ENCODE peak calls at places on chromosome 13, in six cellular contexts. Z, B, J, Y, L and I are unnamed samples.
A peak's percentile ranks its signal among the peaks of the same experiment; 100 is the strongest.

GRCh38 chr13:50645092-50645491 is 198.4 kb downstream of the DLEU7 start:
- DNase-seq in J (no peak), Y (no peak), B (no peak), Z (no peak), L (peak; percentile 81), I (no peak)

GRCh38 chr13:52348983-52349780 is 56.8 kb downstream of the THSD1 start:
- DNase-seq in J (no peak), Z (no peak), Y (peak; percentile 6), B (no peak), L (peak; percentile 92), I (no peak)

GRCh38 chr13:37868691-37869505 is 674 bp downstream of the TRPC4 start:
- DNase-seq in Z (no peak), B (no peak), J (no peak), L (peak; percentile 44), Y (no peak), I (no peak)

GRCh38 chr13:99376924-99377323 is 69.7 kb upstream of the GPR183 start:
- DNase-seq in L (no peak), B (no peak), Z (no peak), J (no peak), Y (no peak), I (no peak)

GRCh38 chr13:25494708-25495411 is 123.1 kb downstream of the ATP8A2 start:
- DNase-seq in Y (no peak), J (no peak), B (no peak), Z (no peak), L (no peak), I (no peak)

GRCh38 chr13:48904668-48905290 is 70.9 kb upstream of the FNDC3A start:
- DNase-seq in Z (no peak), B (no peak), J (no peak), Y (no peak), L (no peak), I (no peak)

GRCh38 chr13:26992951-26993490 is 178.6 kb downstream of the USP12 start:
- DNase-seq in J (no peak), B (no peak), Z (no peak), Y (no peak), L (no peak), I (no peak)

GRCh38 chr13:61695147-61695546 is 279.5 kb upstream of the PCDH20 start:
- DNase-seq in L (no peak), B (no peak), Z (no peak), Y (no peak), J (no peak), I (no peak)

GRCh38 chr13:29887651-29888050 is 37.2 kb upstream of the UBL3 start:
- DNase-seq in L (no peak), Z (no peak), J (no peak), B (no peak), Y (no peak), I (no peak)

GRCh38 chr13:40146586-40147240 is 491.3 kb downstream of the COG6 start:
- DNase-seq in Z (no peak), J (no peak), B (no peak), L (no peak), Y (no peak), I (no peak)

GRCh38 chr13:33787051-33787591 is 30.8 kb upstream of the RFC3 start:
- DNase-seq in L (peak; percentile 8), Z (no peak), B (no peak), J (no peak), Y (no peak), I (peak; percentile 42)

GRCh38 chr13:33776510-33776909 is 41.4 kb upstream of the RFC3 start:
- DNase-seq in Y (no peak), L (no peak), J (no peak), B (no peak), Z (no peak), I (no peak)